ENCODE peak calls at places on chromosomes 7 and 10, in six cellular contexts. One of them, this sample, is unnamed.

GRCh38 chr10:132700168-132701098 is 85.5 kb downstream of the NKX6-2 start:
- DNase-seq in right lobe of liver: peak; percentile 36
- DNase-seq in stomach: no peak
- DNase-seq in spleen: peak; percentile 73
- DNase-seq in endothelial cell of umbilical vein: no peak
- DNase-seq in breast epithelium: no peak
- DNase-seq in this sample: peak; percentile 68

GRCh38 chr10:87619705-87620104 is 40.0 kb upstream of the PAPSS2 start:
- DNase-seq in spleen: no peak
- DNase-seq in stomach: no peak
- DNase-seq in breast epithelium: no peak
- DNase-seq in right lobe of liver: no peak
- DNase-seq in endothelial cell of umbilical vein: no peak
- DNase-seq in this sample: no peak

GRCh38 chr7:20826243-20826642 is 39.6 kb upstream of the SP8 start:
- DNase-seq in spleen: no peak
- DNase-seq in endothelial cell of umbilical vein: no peak
- DNase-seq in right lobe of liver: no peak
- DNase-seq in stomach: no peak
- DNase-seq in breast epithelium: no peak
- DNase-seq in this sample: no peak

GRCh38 chr7:52009195-52009594 is 692.6 kb upstream of the COBL start:
- DNase-seq in spleen: no peak
- DNase-seq in right lobe of liver: no peak
- DNase-seq in stomach: no peak
- DNase-seq in endothelial cell of umbilical vein: peak; percentile 2
- DNase-seq in breast epithelium: no peak
- DNase-seq in this sample: no peak

GRCh38 chr10:97780991-97781540 is 9.3 kb upstream of the SFRP5 start:
- DNase-seq in stomach: no peak
- DNase-seq in breast epithelium: no peak
- DNase-seq in endothelial cell of umbilical vein: no peak
- DNase-seq in spleen: no peak
- DNase-seq in right lobe of liver: no peak
- DNase-seq in this sample: peak; percentile 49

GRCh38 chr10:79241990-79242619 is 105.2 kb upstream of the PPIF start:
- DNase-seq in stomach: peak; percentile 58
- DNase-seq in breast epithelium: peak; percentile 61
- DNase-seq in right lobe of liver: peak; percentile 67
- DNase-seq in endothelial cell of umbilical vein: peak; percentile 51
- DNase-seq in spleen: peak; percentile 93
- DNase-seq in this sample: peak; percentile 88

GRCh38 chr10:9230625-9231024 is 1176.1 kb downstream of the GATA3 start:
- DNase-seq in stomach: no peak
- DNase-seq in endothelial cell of umbilical vein: no peak
- DNase-seq in spleen: no peak
- DNase-seq in right lobe of liver: no peak
- DNase-seq in breast epithelium: no peak
- DNase-seq in this sample: no peak

GRCh38 chr10:22666287-22667092 is 47.9 kb downstream of the PIP4K2A start:
- DNase-seq in spleen: no peak
- DNase-seq in stomach: peak; percentile 58
- DNase-seq in right lobe of liver: no peak
- DNase-seq in endothelial cell of umbilical vein: no peak
- DNase-seq in breast epithelium: no peak
- DNase-seq in this sample: no peak

GRCh38 chr10:5776150-5776880 is 36.9 kb downstream of the GDI2 start:
- DNase-seq in spleen: no peak
- DNase-seq in endothelial cell of umbilical vein: no peak
- DNase-seq in right lobe of liver: no peak
- DNase-seq in breast epithelium: no peak
- DNase-seq in stomach: no peak
- DNase-seq in this sample: no peak

GRCh38 chr10:131972474-131973071 is 9.2 kb downstream of the BNIP3 start:
- DNase-seq in endothelial cell of umbilical vein: peak; percentile 46
- DNase-seq in stomach: no peak
- DNase-seq in right lobe of liver: no peak
- DNase-seq in spleen: peak; percentile 86
- DNase-seq in breast epithelium: no peak
- DNase-seq in this sample: peak; percentile 78

GRCh38 chr10:58818889-58819288 is 306.2 kb downstream of the BICC1 start:
- DNase-seq in stomach: no peak
- DNase-seq in endothelial cell of umbilical vein: peak; percentile 11
- DNase-seq in spleen: no peak
- DNase-seq in breast epithelium: no peak
- DNase-seq in right lobe of liver: no peak
- DNase-seq in this sample: no peak

GRCh38 chr10:23253780-23254179 is 61.7 kb downstream of the PTF1A start:
- DNase-seq in right lobe of liver: no peak
- DNase-seq in breast epithelium: no peak
- DNase-seq in endothelial cell of umbilical vein: no peak
- DNase-seq in spleen: no peak
- DNase-seq in stomach: no peak
- DNase-seq in this sample: no peak

GRCh38 chr10:110355181-110355831 is 50.6 kb upstream of the SMNDC1 start:
- DNase-seq in breast epithelium: no peak
- DNase-seq in stomach: no peak
- DNase-seq in endothelial cell of umbilical vein: no peak
- DNase-seq in right lobe of liver: no peak
- DNase-seq in spleen: peak; percentile 83
- DNase-seq in this sample: no peak

GRCh38 chr10:110357871-110358270 is 53.2 kb upstream of the SMNDC1 start:
- DNase-seq in stomach: no peak
- DNase-seq in right lobe of liver: no peak
- DNase-seq in breast epithelium: no peak
- DNase-seq in spleen: no peak
- DNase-seq in endothelial cell of umbilical vein: no peak
- DNase-seq in this sample: no peak

GRCh38 chr10:110357252-110357780 is 52.6 kb upstream of the SMNDC1 start:
- DNase-seq in breast epithelium: no peak
- DNase-seq in stomach: no peak
- DNase-seq in spleen: peak; percentile 80
- DNase-seq in right lobe of liver: no peak
- DNase-seq in endothelial cell of umbilical vein: no peak
- DNase-seq in this sample: no peak

GRCh38 chr10:110355922-110356627 is 51.4 kb upstream of the SMNDC1 start:
- DNase-seq in spleen: no peak
- DNase-seq in stomach: no peak
- DNase-seq in endothelial cell of umbilical vein: no peak
- DNase-seq in right lobe of liver: no peak
- DNase-seq in breast epithelium: no peak
- DNase-seq in this sample: no peak

GRCh38 chr10:110356628-110357245 is 52.0 kb upstream of the SMNDC1 start:
- DNase-seq in spleen: peak; percentile 92
- DNase-seq in endothelial cell of umbilical vein: no peak
- DNase-seq in breast epithelium: peak; percentile 68
- DNase-seq in right lobe of liver: no peak
- DNase-seq in stomach: peak; percentile 51
- DNase-seq in this sample: no peak
- TF ChIP-seq POLR2A in spleen: no peak
- TF ChIP-seq POLR2A in endothelial cell of umbilical vein: no peak
- TF ChIP-seq POLR2A in breast epithelium: no peak
- TF ChIP-seq POLR2A in right lobe of liver: no peak
- TF ChIP-seq POLR2A in stomach: no peak
- TF ChIP-seq POLR2A in this sample: no peak

GRCh38 chr10:13103554-13103953 is 3.6 kb downstream of the OPTN start:
- DNase-seq in spleen: no peak
- DNase-seq in breast epithelium: no peak
- DNase-seq in endothelial cell of umbilical vein: no peak
- DNase-seq in right lobe of liver: no peak
- DNase-seq in stomach: no peak
- DNase-seq in this sample: no peak

GRCh38 chr10:13099144-13099665 is 758 bp upstream of the OPTN start:
- DNase-seq in spleen: no peak
- DNase-seq in endothelial cell of umbilical vein: no peak
- DNase-seq in stomach: no peak
- DNase-seq in right lobe of liver: peak; percentile 62
- DNase-seq in breast epithelium: peak; percentile 28
- DNase-seq in this sample: peak; percentile 41

GRCh38 chr10:13100349-13101294 is 659 bp downstream of the OPTN start:
- DNase-seq in right lobe of liver: peak; percentile 61
- DNase-seq in spleen: no peak
- DNase-seq in endothelial cell of umbilical vein: peak; percentile 53
- DNase-seq in stomach: peak; percentile 34
- DNase-seq in breast epithelium: peak; percentile 34
- DNase-seq in this sample: peak; percentile 45

GRCh38 chr10:13102002-13102794 is 2.2 kb downstream of the OPTN start:
- DNase-seq in right lobe of liver: peak; percentile 80
- DNase-seq in endothelial cell of umbilical vein: no peak
- DNase-seq in breast epithelium: no peak
- DNase-seq in stomach: no peak
- DNase-seq in spleen: no peak
- DNase-seq in this sample: no peak

DNA sequence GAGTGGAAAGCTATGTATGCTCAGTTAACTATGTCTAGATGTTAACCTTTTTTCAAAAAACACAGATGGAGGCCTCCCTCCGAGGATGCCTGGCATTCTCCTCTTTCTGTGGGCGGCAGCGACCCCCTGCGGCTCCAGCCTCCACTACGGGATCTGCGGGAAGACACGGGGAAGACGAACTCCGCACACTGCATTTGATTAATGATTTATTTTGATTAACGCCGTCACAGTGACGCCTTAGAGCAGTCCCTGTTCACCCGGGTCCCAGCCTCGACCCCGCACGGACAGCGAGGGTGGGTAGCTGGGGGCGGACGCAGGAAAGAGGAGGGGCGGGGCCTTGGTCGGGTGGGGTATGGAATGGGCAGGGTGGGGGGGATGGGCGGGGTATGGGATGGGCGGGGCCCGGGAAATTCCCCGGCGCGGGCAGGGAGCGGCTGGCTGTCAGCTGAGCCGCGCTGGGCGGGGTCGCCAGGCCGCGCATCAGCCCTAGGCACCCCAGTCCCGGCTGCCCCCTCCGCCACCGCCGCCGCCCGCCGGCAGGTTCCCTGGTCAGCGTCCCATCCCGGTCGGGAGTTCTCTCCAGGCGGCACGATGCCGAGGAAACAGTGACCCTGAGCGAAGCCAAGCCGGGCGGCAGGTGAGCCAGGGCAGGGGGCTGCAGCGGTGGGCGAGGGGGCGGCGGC is at the start of gene OPTN:
- DNase-seq in right lobe of liver: peak; percentile 81
- DNase-seq in endothelial cell of umbilical vein: peak; percentile 88
- DNase-seq in breast epithelium: peak; percentile 64
- DNase-seq in spleen: peak; percentile 92
- DNase-seq in stomach: peak; percentile 74
- DNase-seq in this sample: peak; percentile 88
- TF ChIP-seq POLR2A in right lobe of liver: peak; percentile 72
- TF ChIP-seq POLR2A in endothelial cell of umbilical vein: peak; percentile 56
- TF ChIP-seq POLR2A in breast epithelium: no peak
- TF ChIP-seq POLR2A in spleen: no peak
- TF ChIP-seq POLR2A in stomach: no peak
- TF ChIP-seq POLR2A in this sample: peak; percentile 79

DNA sequence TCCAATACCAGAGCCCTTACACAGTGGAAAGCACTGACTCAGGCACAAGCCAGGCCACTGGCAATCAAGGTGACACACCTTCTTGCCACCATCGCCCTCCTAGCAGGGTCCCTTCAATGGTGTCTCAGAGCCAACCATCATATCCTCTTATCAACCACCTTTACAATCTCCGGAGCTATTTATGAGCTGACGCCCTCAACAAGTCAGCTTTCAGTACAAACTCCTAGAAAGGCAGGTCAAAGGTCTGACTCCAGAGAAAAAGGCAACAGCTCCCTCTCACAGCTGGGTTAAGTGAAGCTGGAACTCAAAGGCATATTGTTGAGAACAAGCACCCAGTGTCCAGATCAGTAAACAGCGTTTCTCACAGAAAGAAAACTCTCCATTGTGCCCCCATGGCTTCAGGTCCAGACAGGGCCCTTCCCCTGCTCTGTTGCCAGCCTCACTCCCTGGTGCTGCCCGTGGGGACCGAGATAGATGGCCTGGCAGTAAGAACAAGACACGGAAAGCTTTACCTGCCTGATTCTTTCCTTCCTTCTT is 2.4 kb downstream of the ZNF3 start:
- DNase-seq in right lobe of liver: no peak
- DNase-seq in spleen: no peak
- DNase-seq in stomach: no peak
- DNase-seq in endothelial cell of umbilical vein: no peak
- DNase-seq in breast epithelium: no peak
- DNase-seq in this sample: no peak
- TF ChIP-seq POLR2A in right lobe of liver: no peak
- TF ChIP-seq POLR2A in spleen: no peak
- TF ChIP-seq POLR2A in stomach: no peak
- TF ChIP-seq POLR2A in endothelial cell of umbilical vein: no peak
- TF ChIP-seq POLR2A in breast epithelium: no peak
- TF ChIP-seq POLR2A in this sample: no peak

DNA sequence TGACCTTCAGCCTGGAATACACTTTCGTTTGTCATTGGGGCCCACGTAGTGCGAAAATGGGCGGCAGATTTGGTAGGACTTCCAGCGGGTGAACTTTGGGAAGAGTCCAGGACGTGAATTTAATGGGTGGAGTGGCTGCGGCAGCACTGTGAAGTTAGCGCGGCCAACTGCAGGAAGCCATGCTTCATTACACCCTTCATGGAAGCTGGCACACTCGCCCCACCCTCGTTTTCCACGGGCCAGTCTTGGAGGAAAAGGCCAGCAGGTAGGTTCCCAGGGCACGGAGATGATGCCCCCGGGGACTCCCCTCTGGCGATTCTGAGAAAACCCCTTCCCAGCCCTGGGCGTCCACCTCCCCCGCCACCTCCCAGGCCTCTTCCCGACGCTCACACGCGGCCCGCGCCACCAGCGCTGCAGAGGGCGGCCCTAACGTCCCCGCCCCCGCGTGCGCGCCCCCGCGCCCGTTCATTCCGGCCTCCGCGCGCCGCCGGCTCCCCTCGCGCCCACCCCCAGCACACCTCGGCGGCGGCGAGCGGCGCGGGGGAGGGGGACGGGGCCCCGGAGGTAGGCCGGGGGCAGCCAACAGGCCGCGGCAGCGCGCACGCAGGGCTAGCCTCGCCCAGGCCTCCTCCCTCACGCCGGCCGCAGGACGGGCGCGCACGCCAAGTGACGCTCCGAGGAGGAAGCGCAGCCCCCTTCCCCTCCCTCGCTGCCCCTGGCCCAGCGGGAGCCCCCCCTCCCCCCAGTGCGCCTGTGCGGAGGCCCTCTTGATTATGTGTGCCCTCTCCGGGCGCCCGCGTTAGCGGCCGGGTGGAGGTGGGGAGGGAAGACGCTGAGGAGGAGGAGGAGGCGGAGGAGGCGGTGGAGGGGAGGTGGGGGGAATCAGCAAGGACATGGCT is at the start of gene MLLT10:
- DNase-seq in endothelial cell of umbilical vein: peak; percentile 97
- DNase-seq in stomach: peak; percentile 93
- DNase-seq in spleen: peak; percentile 99
- DNase-seq in right lobe of liver: peak; percentile 97
- DNase-seq in breast epithelium: peak; percentile 90
- DNase-seq in this sample: peak; percentile 97
- TF ChIP-seq POLR2A in endothelial cell of umbilical vein: peak; percentile 83
- TF ChIP-seq POLR2A in stomach: no peak
- TF ChIP-seq POLR2A in spleen: peak; percentile 37
- TF ChIP-seq POLR2A in right lobe of liver: peak; percentile 84
- TF ChIP-seq POLR2A in breast epithelium: peak; percentile 34
- TF ChIP-seq POLR2A in this sample: no peak

GRCh38 chr7:1555813-1556540 is at the start of gene TMEM184A:
- DNase-seq in right lobe of liver: peak; percentile 98
- DNase-seq in stomach: peak; percentile 96
- DNase-seq in breast epithelium: peak; percentile 79
- DNase-seq in spleen: no peak
- DNase-seq in endothelial cell of umbilical vein: no peak
- DNase-seq in this sample: peak; percentile 63
- TF ChIP-seq POLR2A in right lobe of liver: peak; percentile 84
- TF ChIP-seq POLR2A in stomach: no peak
- TF ChIP-seq POLR2A in breast epithelium: no peak
- TF ChIP-seq POLR2A in spleen: no peak
- TF ChIP-seq POLR2A in endothelial cell of umbilical vein: no peak
- TF ChIP-seq POLR2A in this sample: no peak

GRCh38 chr10:3107426-3107961 is 40.1 kb downstream of the PFKP start:
- DNase-seq in spleen: no peak
- DNase-seq in right lobe of liver: peak; percentile 90
- DNase-seq in endothelial cell of umbilical vein: no peak
- DNase-seq in breast epithelium: peak; percentile 91
- DNase-seq in stomach: no peak
- DNase-seq in this sample: peak; percentile 76
- TF ChIP-seq POLR2A in spleen: no peak
- TF ChIP-seq POLR2A in right lobe of liver: peak; percentile 2
- TF ChIP-seq POLR2A in endothelial cell of umbilical vein: no peak
- TF ChIP-seq POLR2A in breast epithelium: no peak
- TF ChIP-seq POLR2A in stomach: no peak
- TF ChIP-seq POLR2A in this sample: no peak

This sample was measured in heart left ventricle.